ENCODE peak calls at places on chromosomes 1 and 21, in four cellular contexts. P is adrenal gland, W is lower lobe of right lung, N is suprapubic skin. Q is an unnamed sample.

GRCh38 chr1:12178511-12178910 is 11.7 kb downstream of the TNFRSF1B start:
- DNase-seq in N (no peak), P (no peak), W (no peak), Q (no peak)

GRCh38 chr1:193070942-193071341 is 11.5 kb downstream of the RO60 start:
- DNase-seq in W (no peak), P (no peak), N (no peak), Q (no peak)

GRCh38 chr1:94636625-94637024 is 95.1 kb upstream of the F3 start:
- DNase-seq in P (no peak), N (no peak), W (no peak), Q (no peak)

GRCh38 chr1:54604572-54605370 is 18.6 kb downstream of the FAM151A start:
- DNase-seq in W (no peak), P (no peak), N (peak; percentile 46), Q (peak; percentile 51)

GRCh38 chr1:62070384-62071011 is 124.2 kb upstream of the L1TD1 start:
- DNase-seq in W (no peak), P (peak; percentile 28), N (no peak), Q (peak; percentile 51)

GRCh38 chr1:55685560-55685959 is 470.4 kb upstream of the USP24 start:
- DNase-seq in W (no peak), P (no peak), N (peak; percentile 83), Q (no peak)

GRCh38 chr21:29504751-29505321 is 206.1 kb downstream of the BACH1 start:
- DNase-seq in N (no peak), P (no peak), W (no peak), Q (no peak)

GRCh38 chr1:202088216-202088615 is 34.5 kb upstream of the GPR37L1 start:
- DNase-seq in W (no peak), N (no peak), P (no peak), Q (no peak)

GRCh38 chr1:6260433-6260934 is 414 bp downstream of the GPR153 start:
- DNase-seq in N (no peak), P (no peak), W (no peak), Q (peak; percentile 87)

GRCh38 chr1:40966411-40966810 is 13.1 kb upstream of the CTPS1 start:
- DNase-seq in W (no peak), N (no peak), P (no peak), Q (peak; percentile 32)

GRCh38 chr1:44316231-44316759 is 38.8 kb downstream of the ERI3 start:
- DNase-seq in N (no peak), P (no peak), W (no peak), Q (no peak)

GRCh38 chr1:31828341-31828740 is 12.5 kb upstream of the SPOCD1 start:
- DNase-seq in N (no peak), W (no peak), P (peak; percentile 9), Q (no peak)

GRCh38 chr1:201693019-201693372 is 136.0 kb upstream of the IPO9 start:
- DNase-seq in P (no peak), W (no peak), N (no peak), Q (no peak)

GRCh38 chr21:44984428-44984791 is 44.6 kb downstream of the SLX9 start:
- DNase-seq in P (no peak), N (peak; percentile 55), W (peak; percentile 43), Q (no peak)

GRCh38 chr1:192609110-192610079 is 26.6 kb upstream of the RGS13 start:
- DNase-seq in N (peak; percentile 81), P (peak; percentile 59), W (peak; percentile 83), Q (no peak)

GRCh38 chr1:230270185-230270939 is 155.8 kb downstream of the PGBD5 start:
- DNase-seq in P (no peak), N (no peak), W (no peak), Q (no peak)

GRCh38 chr1:70041317-70042045 is 163.9 kb downstream of the LRRC40 start:
- DNase-seq in W (no peak), P (no peak), N (no peak), Q (no peak)

GRCh38 chr1:48616710-48617109 is 144.7 kb upstream of the SPATA6 start:
- DNase-seq in N (no peak), P (no peak), W (no peak), Q (no peak)

GRCh38 chr1:43233631-43234030 is 36.2 kb upstream of the TMEM125 start:
- DNase-seq in N (no peak), P (no peak), W (no peak), Q (no peak)

GRCh38 chr1:119084651-119085262 is 55.7 kb downstream of the WARS2 start:
- DNase-seq in N (no peak), W (no peak), P (no peak), Q (no peak)

GRCh38 chr21:31526040-31526439 is 133.5 kb upstream of the SOD1 start:
- DNase-seq in W (no peak), N (no peak), P (no peak), Q (no peak)

GRCh38 chr1:15820478-15820877 is 13.0 kb upstream of the UQCRHL start:
- DNase-seq in W (no peak), N (no peak), P (no peak), Q (no peak)

GRCh38 chr21:41804381-41804780 is 37.5 kb upstream of the RIPK4 start:
- DNase-seq in P (no peak), W (no peak), N (peak; percentile 41), Q (no peak)

GRCh38 chr1:19209990-19210771 is at the start of gene UBR4:
- DNase-seq in N (peak; percentile 95), W (peak; percentile 97), P (peak; percentile 96), Q (peak; percentile 95)

GRCh38 chr21:33230518-33231324 is 983 bp downstream of the IFNAR2 start:
- DNase-seq in P (peak; percentile 43), W (peak; percentile 63), N (peak; percentile 75), Q (peak; percentile 57)

GRCh38 chr1:3135746-3136455 is 66.9 kb downstream of the PRDM16 start:
- DNase-seq in N (no peak), W (no peak), P (no peak), Q (no peak)

GRCh38 chr21:44990921-44991320 is 51.1 kb downstream of the SLX9 start:
- DNase-seq in W (peak; percentile 38), P (no peak), N (no peak), Q (no peak)

GRCh38 chr1:235050911-235051360 is 77.7 kb downstream of the TOMM20 start:
- DNase-seq in N (no peak), W (peak; percentile 42), P (no peak), Q (peak; percentile 49)

GRCh38 chr1:99727575-99728190 is 38.8 kb downstream of the FRRS1 start:
- DNase-seq in P (no peak), N (no peak), W (no peak), Q (peak; percentile 84)

GRCh38 chr1:83593073-83593472 is 405.9 kb downstream of the TTLL7 start:
- DNase-seq in P (no peak), N (no peak), W (no peak), Q (peak; percentile 39)

GRCh38 chr21:17441370-17441769 is 71.5 kb upstream of the CXADR start:
- DNase-seq in P (no peak), W (peak; percentile 65), N (peak; percentile 80), Q (no peak)

GRCh38 chr1:178539291-178539690 is 26.4 kb downstream of the TEX35 start:
- DNase-seq in P (no peak), W (no peak), N (peak; percentile 58), Q (no peak)

GRCh38 chr1:209850342-209850979 is 22.7 kb downstream of the UTP25 start:
- DNase-seq in N (no peak), W (no peak), P (peak; percentile 72), Q (peak; percentile 34)

GRCh38 chr1:109628540-109629321 is 9.1 kb downstream of the AMPD2 start:
- DNase-seq in W (no peak), N (no peak), P (peak; percentile 30), Q (no peak)

GRCh38 chr1:203504400-203505250 is 10.7 kb downstream of the OPTC start:
- DNase-seq in N (peak; percentile 91), P (peak; percentile 93), W (peak; percentile 82), Q (peak; percentile 83)

GRCh38 chr1:85091647-85092295 is 43.5 kb upstream of the MCOLN3 start:
- DNase-seq in P (no peak), W (no peak), N (no peak), Q (no peak)

DNA sequence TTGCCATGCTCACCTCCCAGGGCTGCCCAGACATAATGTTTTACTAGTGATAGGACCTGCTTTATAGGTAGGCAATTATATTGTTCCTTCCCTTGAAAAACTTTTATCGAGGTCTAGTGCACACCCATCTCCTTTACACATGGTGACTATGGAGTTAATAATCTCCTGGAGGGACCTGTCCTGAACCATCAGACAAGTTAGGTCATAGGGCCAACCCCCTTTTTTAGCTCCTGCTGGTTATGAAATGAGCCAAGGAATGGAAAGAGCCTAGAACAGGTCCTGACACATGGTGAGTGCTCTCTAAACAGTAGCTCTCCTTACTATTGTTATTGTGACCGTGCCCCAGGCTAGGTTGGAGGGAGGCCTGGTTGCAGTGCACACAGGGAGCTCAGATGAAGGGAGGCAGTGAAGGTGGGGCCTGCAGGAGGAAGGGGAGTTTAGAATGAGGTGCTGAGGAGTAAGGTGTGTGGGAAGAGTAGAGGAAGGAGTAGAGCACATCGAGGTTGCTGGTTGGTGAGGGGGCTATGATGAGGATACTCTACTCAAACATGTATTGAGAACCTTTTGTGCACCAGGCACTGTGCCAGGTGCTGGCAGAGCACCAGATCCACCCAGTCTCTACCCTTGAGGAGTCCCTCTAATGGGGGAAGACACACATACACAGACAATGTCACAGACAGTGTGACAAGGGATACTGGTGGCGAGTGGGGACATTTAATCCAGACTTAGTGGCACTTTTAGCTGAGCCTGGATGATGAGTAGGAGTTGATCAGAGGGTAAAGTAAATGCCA is 14.1 kb upstream of the LMNA start:
- DNase-seq in W (no peak), N (no peak), P (no peak), Q (no peak)
- H3K4me1 ChIP-seq in W (peaks cover 63% of the 10 kb centered on the region), N (peaks cover 89% of the 10 kb centered on the region), P (peaks cover 65% of the 10 kb centered on the region), Q (peaks cover 32% of the 10 kb centered on the region)

DNA sequence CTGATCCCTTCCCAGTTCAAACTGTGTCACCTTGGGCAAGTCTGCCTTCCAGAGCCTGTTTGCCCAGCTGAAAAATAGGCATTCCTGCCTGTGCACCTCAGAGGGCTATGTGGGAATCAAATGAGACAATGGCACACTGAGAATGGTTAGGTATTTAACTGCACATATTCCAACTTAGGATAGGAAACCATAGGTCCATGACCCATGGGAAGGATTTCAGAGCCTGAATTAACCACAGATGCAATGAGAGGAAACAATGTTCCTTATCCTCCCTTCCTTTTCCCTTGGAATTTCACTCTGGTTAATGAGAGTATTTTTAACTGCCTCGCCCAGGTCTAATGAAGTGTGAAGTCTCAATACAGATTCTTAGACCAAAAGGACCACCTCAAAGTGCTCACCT is 12.7 kb downstream of the PAFAH2 start:
- DNase-seq in P (no peak), N (no peak), W (no peak), Q (no peak)
- H3K4me1 ChIP-seq in P (peaks cover 6% of the 10 kb centered on the region), N (no peaks in the 10 kb centered on the region), W (peaks cover 6% of the 10 kb centered on the region), Q (peaks cover 3% of the 10 kb centered on the region)

DNA sequence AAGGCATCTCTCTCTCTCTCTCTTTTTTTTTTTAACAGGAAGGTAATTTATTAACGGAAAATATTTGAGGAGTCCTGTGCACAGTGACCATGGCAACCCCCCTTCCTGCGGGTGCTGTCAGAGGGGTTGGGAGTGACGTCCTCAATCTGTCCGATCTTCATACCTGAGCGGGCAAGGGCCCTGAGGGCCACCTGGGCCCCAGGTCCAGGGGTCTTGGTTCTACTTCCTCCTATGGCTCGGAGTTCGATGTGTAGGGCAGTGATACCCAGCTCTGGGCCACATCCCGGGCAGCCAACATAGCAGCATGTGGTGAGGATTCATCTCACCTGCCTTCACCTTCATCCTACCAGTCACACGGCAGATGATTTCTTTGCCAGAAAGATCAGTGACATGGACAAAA is 11.0 kb downstream of the MAPKAPK2 start:
- DNase-seq in W (no peak), P (no peak), N (no peak), Q (no peak)
- H3K4me1 ChIP-seq in W (peaks cover 84% of the 10 kb centered on the region), P (peaks cover 100% of the 10 kb centered on the region), N (peaks cover 70% of the 10 kb centered on the region), Q (peaks cover 43% of the 10 kb centered on the region)

GRCh38 chr1:145959957-145960467 is 2.2 kb upstream of the LIX1L start:
- DNase-seq in N (no peak), W (no peak), P (no peak), Q (no peak)
- H3K4me1 ChIP-seq in N (peaks cover 80% of the 10 kb centered on the region), W (peaks cover 70% of the 10 kb centered on the region), P (peaks cover 62% of the 10 kb centered on the region), Q (peaks cover 18% of the 10 kb centered on the region)